ENCODE peak calls at places on chromosomes 6 and 20, in seven cellular contexts. One of them, this sample, is unnamed.

GRCh38 chr6:130783416-130784107 is 43.6 kb upstream of the SMLR1 start:
- DNase-seq in Calu3: no peak
- DNase-seq in fibroblast of gingiva: no peak
- DNase-seq in lower lobe of right lung: no peak
- DNase-seq in EL: no peak
- DNase-seq in central memory CD4-positive, alpha-beta T cell: no peak
- DNase-seq in fibroblast of pulmonary artery: no peak
- DNase-seq in this sample: no peak

GRCh38 chr6:8983202-8983688 is 547.9 kb upstream of the SLC35B3 start:
- DNase-seq in Calu3: peak; percentile 69
- DNase-seq in fibroblast of gingiva: peak; percentile 61
- DNase-seq in lower lobe of right lung: peak; percentile 60
- DNase-seq in EL: peak; percentile 75
- DNase-seq in central memory CD4-positive, alpha-beta T cell: peak; percentile 6
- DNase-seq in fibroblast of pulmonary artery: peak; percentile 71
- DNase-seq in this sample: peak; percentile 38

GRCh38 chr20:52035977-52036376 is 155.6 kb downstream of the ZFP64 start:
- DNase-seq in Calu3: peak; percentile 12
- DNase-seq in fibroblast of gingiva: no peak
- DNase-seq in lower lobe of right lung: no peak
- DNase-seq in EL: no peak
- DNase-seq in central memory CD4-positive, alpha-beta T cell: no peak
- DNase-seq in fibroblast of pulmonary artery: no peak
- DNase-seq in this sample: no peak

GRCh38 chr20:33995053-33995816 is 1.5 kb downstream of the RALY start:
- DNase-seq in Calu3: no peak
- DNase-seq in fibroblast of gingiva: no peak
- DNase-seq in lower lobe of right lung: no peak
- DNase-seq in EL: peak; percentile 15
- DNase-seq in central memory CD4-positive, alpha-beta T cell: no peak
- DNase-seq in fibroblast of pulmonary artery: peak; percentile 30
- DNase-seq in this sample: peak; percentile 33

GRCh38 chr20:4300401-4300800 is 285.0 kb upstream of the RNF24 start:
- DNase-seq in Calu3: no peak
- DNase-seq in fibroblast of gingiva: no peak
- DNase-seq in lower lobe of right lung: no peak
- DNase-seq in EL: no peak
- DNase-seq in central memory CD4-positive, alpha-beta T cell: no peak
- DNase-seq in fibroblast of pulmonary artery: no peak
- DNase-seq in this sample: no peak

GRCh38 chr6:35903679-35904078 is 17.2 kb downstream of the SRPK1 start:
- DNase-seq in Calu3: no peak
- DNase-seq in fibroblast of gingiva: no peak
- DNase-seq in lower lobe of right lung: no peak
- DNase-seq in EL: no peak
- DNase-seq in central memory CD4-positive, alpha-beta T cell: no peak
- DNase-seq in fibroblast of pulmonary artery: no peak
- DNase-seq in this sample: no peak

GRCh38 chr20:371755-372542 is 8.6 kb upstream of the TRIB3 start:
- DNase-seq in Calu3: peak; percentile 83
- DNase-seq in fibroblast of gingiva: peak; percentile 92
- DNase-seq in lower lobe of right lung: peak; percentile 92
- DNase-seq in EL: peak; percentile 96
- DNase-seq in central memory CD4-positive, alpha-beta T cell: no peak
- DNase-seq in fibroblast of pulmonary artery: peak; percentile 96
- DNase-seq in this sample: peak; percentile 29

GRCh38 chr6:1477432-1478090 is 88.2 kb downstream of the FOXF2 start:
- DNase-seq in Calu3: no peak
- DNase-seq in fibroblast of gingiva: peak; percentile 78
- DNase-seq in lower lobe of right lung: no peak
- DNase-seq in EL: peak; percentile 91
- DNase-seq in central memory CD4-positive, alpha-beta T cell: no peak
- DNase-seq in fibroblast of pulmonary artery: peak; percentile 71
- DNase-seq in this sample: no peak

GRCh38 chr20:25293507-25293906 is 45.6 kb downstream of the PYGB start:
- DNase-seq in Calu3: no peak
- DNase-seq in fibroblast of gingiva: no peak
- DNase-seq in lower lobe of right lung: no peak
- DNase-seq in EL: no peak
- DNase-seq in central memory CD4-positive, alpha-beta T cell: no peak
- DNase-seq in fibroblast of pulmonary artery: no peak
- DNase-seq in this sample: no peak

GRCh38 chr6:136897071-136897470 is 25.0 kb upstream of the SLC35D3 start:
- DNase-seq in Calu3: no peak
- DNase-seq in fibroblast of gingiva: no peak
- DNase-seq in lower lobe of right lung: no peak
- DNase-seq in EL: no peak
- DNase-seq in central memory CD4-positive, alpha-beta T cell: no peak
- DNase-seq in fibroblast of pulmonary artery: no peak
- DNase-seq in this sample: no peak

GRCh38 chr6:81997091-81997926 is 244.8 kb upstream of the TENT5A start:
- DNase-seq in Calu3: no peak
- DNase-seq in fibroblast of gingiva: peak; percentile 89
- DNase-seq in lower lobe of right lung: no peak
- DNase-seq in EL: peak; percentile 91
- DNase-seq in central memory CD4-positive, alpha-beta T cell: no peak
- DNase-seq in fibroblast of pulmonary artery: peak; percentile 82
- DNase-seq in this sample: no peak

GRCh38 chr6:45591306-45591705 is 213.6 kb upstream of the SUPT3H start:
- DNase-seq in Calu3: no peak
- DNase-seq in fibroblast of gingiva: no peak
- DNase-seq in lower lobe of right lung: no peak
- DNase-seq in EL: peak; percentile 45
- DNase-seq in central memory CD4-positive, alpha-beta T cell: no peak
- DNase-seq in fibroblast of pulmonary artery: peak; percentile 9
- DNase-seq in this sample: no peak